ENCODE peak calls at places on chromosomes 11 and 22, in seven cellular contexts. One of them, this sample, is unnamed. For H3K4me1, the result is how much of the 10 kb centered on the place peaks cover.

GRCh38 chr22:19980766-19981165 is 35.9 kb downstream of the ARVCF start:
- DNase-seq in PC-3: no peak
- DNase-seq in fibroblast of lung: no peak
- DNase-seq in H1: no peak
- DNase-seq in GM23338: no peak
- DNase-seq in neural progenitor cell: no peak
- DNase-seq in HCT116: no peak
- DNase-seq in this sample: no peak

GRCh38 chr22:36528336-36528735 is 630 bp downstream of the EIF3D start:
- DNase-seq in GM23338: no peak
- DNase-seq in H1: no peak
- DNase-seq in PC-3: no peak
- DNase-seq in HCT116: no peak
- DNase-seq in neural progenitor cell: no peak
- DNase-seq in fibroblast of lung: peak
- DNase-seq in this sample: no peak

GRCh38 chr11:6925636-6926207 is 504 bp upstream of the ZNF215 start:
- DNase-seq in fibroblast of lung: no peak
- DNase-seq in neural progenitor cell: peak
- DNase-seq in H1: no peak
- DNase-seq in HCT116: peak
- DNase-seq in PC-3: peak
- DNase-seq in GM23338: peak
- DNase-seq in this sample: no peak

GRCh38 chr11:16185042-16185441 is 171.3 kb downstream of the SOX6 start:
- DNase-seq in H1: no peak
- DNase-seq in PC-3: no peak
- DNase-seq in HCT116: no peak
- DNase-seq in fibroblast of lung: no peak
- DNase-seq in neural progenitor cell: no peak
- DNase-seq in GM23338: no peak
- DNase-seq in this sample: no peak

GRCh38 chr22:35335936-35336781 is 36.5 kb downstream of the TOM1 start:
- DNase-seq in HCT116: no peak
- DNase-seq in H1: no peak
- DNase-seq in GM23338: no peak
- DNase-seq in PC-3: no peak
- DNase-seq in fibroblast of lung: no peak
- DNase-seq in neural progenitor cell: no peak
- DNase-seq in this sample: no peak

GRCh38 chr11:11069741-11070550 is 212.1 kb upstream of the ZBED5 start:
- DNase-seq in neural progenitor cell: peak
- DNase-seq in GM23338: no peak
- DNase-seq in PC-3: no peak
- DNase-seq in H1: no peak
- DNase-seq in HCT116: no peak
- DNase-seq in fibroblast of lung: no peak
- DNase-seq in this sample: no peak

GRCh38 chr11:112564228-112564955 is 303.7 kb upstream of the PLET1 start:
- DNase-seq in fibroblast of lung: peak
- DNase-seq in HCT116: no peak
- DNase-seq in GM23338: no peak
- DNase-seq in neural progenitor cell: no peak
- DNase-seq in H1: no peak
- DNase-seq in PC-3: peak
- DNase-seq in this sample: no peak

GRCh38 chr22:20244744-20245576 is 23.2 kb downstream of the RTN4R start:
- DNase-seq in GM23338: no peak
- DNase-seq in H1: no peak
- DNase-seq in HCT116: no peak
- DNase-seq in neural progenitor cell: peak
- DNase-seq in fibroblast of lung: no peak
- DNase-seq in PC-3: no peak
- DNase-seq in this sample: no peak

GRCh38 chr11:110200241-110200640 is 96.2 kb downstream of the RDX start:
- DNase-seq in PC-3: peak
- DNase-seq in GM23338: peak
- DNase-seq in neural progenitor cell: no peak
- DNase-seq in H1: no peak
- DNase-seq in fibroblast of lung: peak
- DNase-seq in HCT116: no peak
- DNase-seq in this sample: no peak

GRCh38 chr11:18802381-18803257 is 11.0 kb upstream of the PTPN5 start:
- DNase-seq in GM23338: peak
- DNase-seq in fibroblast of lung: peak
- DNase-seq in H1: no peak
- DNase-seq in HCT116: peak
- DNase-seq in neural progenitor cell: peak
- DNase-seq in PC-3: peak
- DNase-seq in this sample: peak

GRCh38 chr11:74434528-74434927 is 32.8 kb downstream of the KCNE3 start:
- DNase-seq in H1: no peak
- DNase-seq in GM23338: no peak
- DNase-seq in HCT116: no peak
- DNase-seq in PC-3: no peak
- DNase-seq in fibroblast of lung: peak
- DNase-seq in neural progenitor cell: no peak
- DNase-seq in this sample: no peak

GRCh38 chr22:49838771-49839717 is 11.4 kb upstream of the BRD1 start:
- DNase-seq in fibroblast of lung: no peak
- DNase-seq in H1: peak
- DNase-seq in PC-3: no peak
- DNase-seq in GM23338: peak
- DNase-seq in neural progenitor cell: peak
- DNase-seq in HCT116: no peak
- DNase-seq in this sample: no peak

GRCh38 chr11:114478768-114479167 is 39.5 kb downstream of the REXO2 start:
- DNase-seq in H1: no peak
- DNase-seq in neural progenitor cell: no peak
- DNase-seq in GM23338: peak
- DNase-seq in HCT116: no peak
- DNase-seq in PC-3: peak
- DNase-seq in fibroblast of lung: peak
- DNase-seq in this sample: no peak

GRCh38 chr11:64226507-64227051 is 505 bp downstream of the NUDT22 start:
- DNase-seq in neural progenitor cell: no peak
- DNase-seq in H1: no peak
- DNase-seq in HCT116: no peak
- DNase-seq in fibroblast of lung: no peak
- DNase-seq in GM23338: peak
- DNase-seq in PC-3: peak
- DNase-seq in this sample: no peak

GRCh38 chr11:75200051-75200450 is 40.5 kb upstream of the TPBGL start:
- DNase-seq in H1: no peak
- DNase-seq in PC-3: no peak
- DNase-seq in fibroblast of lung: no peak
- DNase-seq in neural progenitor cell: no peak
- DNase-seq in GM23338: no peak
- DNase-seq in HCT116: no peak
- DNase-seq in this sample: no peak

GRCh38 chr22:23697031-23697970 is 6.5 kb downstream of the RGL4 start:
- DNase-seq in neural progenitor cell: no peak
- DNase-seq in PC-3: no peak
- DNase-seq in HCT116: no peak
- DNase-seq in fibroblast of lung: no peak
- DNase-seq in GM23338: no peak
- DNase-seq in H1: no peak
- DNase-seq in this sample: no peak

GRCh38 chr11:35618497-35619029 is 303 bp downstream of the FJX1 start:
- DNase-seq in neural progenitor cell: peak
- DNase-seq in HCT116: no peak
- DNase-seq in fibroblast of lung: peak
- DNase-seq in PC-3: peak
- DNase-seq in H1: no peak
- DNase-seq in GM23338: peak
- DNase-seq in this sample: no peak

GRCh38 chr22:19275919-19276600 is 15.5 kb downstream of the CLTCL1 start:
- DNase-seq in HCT116: no peak
- DNase-seq in fibroblast of lung: no peak
- DNase-seq in GM23338: no peak
- DNase-seq in PC-3: no peak
- DNase-seq in neural progenitor cell: no peak
- DNase-seq in H1: no peak
- DNase-seq in this sample: no peak

GRCh38 chr11:110287537-110287936 is 8.9 kb downstream of the RDX start:
- DNase-seq in fibroblast of lung: no peak
- DNase-seq in PC-3: no peak
- DNase-seq in HCT116: no peak
- DNase-seq in neural progenitor cell: no peak
- DNase-seq in GM23338: no peak
- DNase-seq in H1: no peak
- DNase-seq in this sample: no peak

GRCh38 chr11:7143908-7144307 is 55.1 kb downstream of the RBMXL2 start:
- DNase-seq in PC-3: peak
- DNase-seq in fibroblast of lung: peak
- DNase-seq in neural progenitor cell: peak
- DNase-seq in GM23338: peak
- DNase-seq in HCT116: peak
- DNase-seq in H1: no peak
- DNase-seq in this sample: no peak

GRCh38 chr11:7604331-7604973 is 68.8 kb downstream of the CYB5R2 start:
- DNase-seq in PC-3: no peak
- DNase-seq in HCT116: no peak
- DNase-seq in H1: no peak
- DNase-seq in GM23338: no peak
- DNase-seq in fibroblast of lung: no peak
- DNase-seq in neural progenitor cell: no peak
- DNase-seq in this sample: no peak

GRCh38 chr11:122714021-122714420 is 58.5 kb downstream of the UBASH3B start:
- DNase-seq in neural progenitor cell: no peak
- DNase-seq in H1: no peak
- DNase-seq in fibroblast of lung: no peak
- DNase-seq in PC-3: no peak
- DNase-seq in HCT116: no peak
- DNase-seq in GM23338: no peak
- DNase-seq in this sample: no peak

GRCh38 chr11:133064152-133064877 is 468.0 kb downstream of the OPCML start:
- DNase-seq in HCT116: no peak
- DNase-seq in neural progenitor cell: peak
- DNase-seq in fibroblast of lung: peak
- DNase-seq in H1: peak
- DNase-seq in PC-3: no peak
- DNase-seq in GM23338: peak
- DNase-seq in this sample: no peak

DNA sequence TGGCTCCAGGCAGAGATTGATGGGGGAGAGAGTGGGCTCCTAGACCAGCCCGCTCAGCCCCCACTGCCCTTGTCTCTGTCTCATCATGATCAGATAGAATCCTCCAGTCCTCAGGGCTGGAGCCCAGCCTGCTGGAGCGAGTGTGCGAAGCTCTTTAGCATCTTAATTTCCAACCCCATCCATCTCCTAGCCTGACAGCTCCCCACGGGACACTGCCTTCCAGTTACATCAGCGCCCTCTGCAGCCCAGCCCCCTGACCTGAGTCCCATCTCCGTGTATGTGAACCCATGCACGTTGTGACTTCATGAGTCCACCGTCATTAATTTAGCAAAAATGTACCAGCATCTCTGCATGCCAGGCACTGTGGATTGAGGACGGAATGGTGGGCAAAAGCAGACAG is 2.1 kb downstream of the P2RX3 start:
- DNase-seq in PC-3: peak
- DNase-seq in HCT116: no peak
- DNase-seq in neural progenitor cell: peak
- DNase-seq in GM23338: peak
- DNase-seq in H1: no peak
- DNase-seq in fibroblast of lung: no peak
- DNase-seq in this sample: no peak
- TF ChIP-seq CTCF in PC-3: peak
- TF ChIP-seq CTCF in HCT116: peak
- TF ChIP-seq CTCF in neural progenitor cell: peak
- TF ChIP-seq CTCF in GM23338: peak
- TF ChIP-seq CTCF in H1: peak
- TF ChIP-seq CTCF in fibroblast of lung: peak
- TF ChIP-seq CTCF in this sample: peak

DNA sequence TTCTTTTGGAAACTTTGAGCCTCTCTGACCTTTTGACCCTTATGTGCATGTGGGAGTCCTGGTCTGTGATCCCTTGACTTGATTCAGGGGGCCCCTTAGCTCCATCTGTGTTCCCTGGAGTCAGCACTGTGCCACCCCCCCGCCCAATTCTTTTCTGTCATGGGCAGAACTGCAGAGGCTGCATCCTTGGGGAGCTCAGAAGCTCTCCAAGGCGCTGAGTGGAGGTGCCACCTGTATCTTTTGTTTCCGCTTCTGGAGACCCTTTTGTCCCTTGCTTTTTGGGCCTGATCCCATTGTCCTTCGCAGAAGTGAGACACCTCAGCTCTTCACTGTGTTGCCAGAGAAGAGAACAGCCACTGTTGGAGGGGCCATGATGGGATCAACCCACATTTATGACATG is 2.4 kb upstream of the PACS1 start:
- DNase-seq in GM23338: no peak
- DNase-seq in fibroblast of lung: no peak
- DNase-seq in HCT116: no peak
- DNase-seq in neural progenitor cell: no peak
- DNase-seq in H1: no peak
- DNase-seq in PC-3: no peak
- DNase-seq in this sample: no peak
- H3K4me1 ChIP-seq in GM23338: under half
- H3K4me1 ChIP-seq in fibroblast of lung: under half
- H3K4me1 ChIP-seq in HCT116: under half
- H3K4me1 ChIP-seq in neural progenitor cell: under half
- H3K4me1 ChIP-seq in H1: under half
- H3K4me1 ChIP-seq in PC-3: under half
- H3K4me1 ChIP-seq in this sample: under half

GRCh38 chr11:12235945-12236743 is 125.8 kb downstream of the MICAL2 start:
- DNase-seq in HCT116: peak
- DNase-seq in fibroblast of lung: peak
- DNase-seq in H1: no peak
- DNase-seq in GM23338: peak
- DNase-seq in neural progenitor cell: peak
- DNase-seq in PC-3: peak
- DNase-seq in this sample: no peak
- H2AFZ ChIP-seq in HCT116: no peak
- H2AFZ ChIP-seq in fibroblast of lung: no peak
- H2AFZ ChIP-seq in H1: no peak
- H2AFZ ChIP-seq in GM23338: no peak
- H2AFZ ChIP-seq in neural progenitor cell: no peak
- H2AFZ ChIP-seq in PC-3: no peak
- H2AFZ ChIP-seq in this sample: no peak

GRCh38 chr11:117806906-117807305 is 9.9 kb upstream of the DSCAML1 start:
- DNase-seq in HCT116: no peak
- DNase-seq in H1: no peak
- DNase-seq in neural progenitor cell: no peak
- DNase-seq in GM23338: no peak
- DNase-seq in PC-3: no peak
- DNase-seq in fibroblast of lung: no peak
- DNase-seq in this sample: no peak

GRCh38 chr11:117808768-117809167 is 11.8 kb upstream of the DSCAML1 start:
- DNase-seq in fibroblast of lung: no peak
- DNase-seq in GM23338: no peak
- DNase-seq in H1: no peak
- DNase-seq in neural progenitor cell: no peak
- DNase-seq in PC-3: no peak
- DNase-seq in HCT116: no peak
- DNase-seq in this sample: no peak

GRCh38 chr11:117807482-117808272 is 10.7 kb upstream of the DSCAML1 start:
- DNase-seq in H1: no peak
- DNase-seq in fibroblast of lung: peak
- DNase-seq in PC-3: peak
- DNase-seq in neural progenitor cell: peak
- DNase-seq in HCT116: peak
- DNase-seq in GM23338: peak
- DNase-seq in this sample: no peak

GRCh38 chr11:117805048-117805447 is 8.0 kb upstream of the DSCAML1 start:
- DNase-seq in GM23338: no peak
- DNase-seq in HCT116: no peak
- DNase-seq in fibroblast of lung: no peak
- DNase-seq in neural progenitor cell: no peak
- DNase-seq in H1: no peak
- DNase-seq in PC-3: no peak
- DNase-seq in this sample: no peak

GRCh38 chr11:117809236-117810055 is 12.4 kb upstream of the DSCAML1 start:
- DNase-seq in neural progenitor cell: peak
- DNase-seq in fibroblast of lung: no peak
- DNase-seq in PC-3: peak
- DNase-seq in H1: no peak
- DNase-seq in GM23338: peak
- DNase-seq in HCT116: peak
- DNase-seq in this sample: no peak
- TF ChIP-seq CTCF in neural progenitor cell: peak
- TF ChIP-seq CTCF in fibroblast of lung: peak
- TF ChIP-seq CTCF in PC-3: peak
- TF ChIP-seq CTCF in H1: peak
- TF ChIP-seq CTCF in GM23338: peak
- TF ChIP-seq CTCF in HCT116: peak
- TF ChIP-seq CTCF in this sample: peak